ENCODE peak calls at places on chromosomes 13 and 19, in six cellular contexts. D is Karpas-422, J is right cardiac atrium, A is neuronal stem cell, O is GM23248, G is fibroblast of lung. B is an unnamed sample. For H3K4me1, the result is how much of the 10 kb centered on the place peaks cover.

GRCh38 chr19:18672606-18673337 is 10.7 kb upstream of the CRTC1 start:
- DNase-seq in A (no peak), D (no peak), J (no peak), O (peak), G (peak), B (peak)

GRCh38 chr19:56066152-56067023 is 54.7 kb downstream of the ZNF787 start:
- DNase-seq in G (peak), J (peak), A (peak), O (peak), D (peak), B (peak)

GRCh38 chr13:109500146-109500773 is 286.1 kb downstream of the IRS2 start:
- DNase-seq in J (no peak), D (no peak), O (no peak), A (peak), G (peak), B (no peak)

GRCh38 chr19:53909471-53910169 is 542 bp downstream of the CACNG7 start:
- DNase-seq in O (no peak), J (no peak), D (peak), A (peak), G (no peak), B (no peak)

GRCh38 chr19:10430505-10431253 is 10.3 kb downstream of the PDE4A start:
- DNase-seq in J (peak), O (peak), A (no peak), G (peak), D (no peak), B (peak)

GRCh38 chr13:23667750-23668149 is 97.5 kb downstream of the TNFRSF19 start:
- DNase-seq in O (no peak), A (no peak), D (peak), G (no peak), J (no peak), B (no peak)

GRCh38 chr19:15419413-15420025 is 731 bp upstream of the AKAP8L start:
- DNase-seq in D (peak), G (no peak), J (no peak), O (peak), A (no peak), B (peak)

GRCh38 chr19:18832331-18833140 is 777 bp downstream of the UPF1 start:
- DNase-seq in J (peak), A (peak), O (peak), D (peak), G (no peak), B (peak)

GRCh38 chr13:77093735-77094134 is 66.8 kb upstream of the FBXL3 start:
- DNase-seq in J (no peak), D (no peak), O (no peak), A (no peak), G (no peak), B (no peak)

GRCh38 chr19:2557093-2557440 is 81.1 kb downstream of the GADD45B start:
- DNase-seq in O (no peak), J (no peak), D (no peak), A (no peak), G (no peak), B (no peak)

GRCh38 chr13:75798353-75799245 is 162.5 kb downstream of the LMO7 start:
- DNase-seq in A (no peak), G (peak), O (peak), J (no peak), D (no peak), B (no peak)

GRCh38 chr19:9836021-9836420 is 903 bp downstream of the PIN1 start:
- DNase-seq in D (peak), J (no peak), G (peak), O (peak), A (no peak), B (peak)

GRCh38 chr19:2517881-2518601 is 42.1 kb downstream of the GADD45B start:
- DNase-seq in O (no peak), J (no peak), G (peak), D (no peak), A (no peak), B (no peak)

GRCh38 chr19:35509861-35510625 is 3.4 kb downstream of the DMKN start:
- DNase-seq in D (peak), A (peak), G (peak), O (peak), J (peak), B (peak)

GRCh38 chr13:68050746-68051145 is 820.6 kb upstream of the PCDH9 start:
- DNase-seq in D (no peak), G (peak), A (no peak), O (no peak), J (no peak), B (peak)

GRCh38 chr19:2524840-2525723 is 49.2 kb downstream of the GADD45B start:
- DNase-seq in O (peak), J (peak), A (no peak), G (peak), D (peak), B (peak)

GRCh38 chr13:111219306-111219705 is 101.1 kb upstream of the TEX29 start:
- DNase-seq in O (peak), D (no peak), A (no peak), G (peak), J (peak), B (peak)

GRCh38 chr13:58884810-58885209 is 1253.3 kb downstream of the PCDH17 start:
- DNase-seq in D (no peak), A (no peak), J (no peak), G (no peak), O (no peak), B (no peak)

GRCh38 chr13:60163525-60164471 is at the start of gene DIAPH3:
- DNase-seq in J (peak), O (peak), G (peak), A (peak), D (peak), B (peak)

GRCh38 chr13:80341098-80341701 is at the start of gene SPRY2:
- DNase-seq in O (peak), J (peak), A (peak), D (no peak), G (peak), B (peak)

GRCh38 chr13:27276188-27276587 is 5.6 kb downstream of the RASL11A start:
- DNase-seq in J (no peak), G (no peak), D (no peak), A (no peak), O (peak), B (peak)

GRCh38 chr19:18153555-18154134 is 682 bp downstream of the PIK3R2 start:
- DNase-seq in D (peak), J (peak), G (no peak), A (no peak), O (peak), B (peak)

GRCh38 chr19:18514800-18515682 is 6.8 kb downstream of the ELL start:
- DNase-seq in G (no peak), D (no peak), A (no peak), O (peak), J (peak), B (no peak)

GRCh38 chr13:30745917-30746686 is 10.8 kb downstream of the ALOX5AP start:
- DNase-seq in G (peak), O (no peak), J (no peak), D (no peak), A (no peak), B (no peak)

GRCh38 chr13:93535256-93535655 is 308.6 kb downstream of the GPC6 start:
- DNase-seq in G (peak), O (peak), A (no peak), D (no peak), J (no peak), B (peak)

GRCh38 chr13:113920606-113921306 is 53.1 kb downstream of the C13orf46 start:
- DNase-seq in J (no peak), A (no peak), G (no peak), O (no peak), D (no peak), B (no peak)

GRCh38 chr19:35717665-35718344 is at the start of gene KMT2B:
- DNase-seq in G (no peak), A (no peak), O (no peak), D (no peak), J (no peak), B (peak)

GRCh38 chr19:35140898-35141626 is 2.0 kb upstream of the FXYD7 start:
- DNase-seq in J (peak), D (peak), O (peak), G (peak), A (peak), B (peak)

GRCh38 chr19:1239796-1240737 is 1.5 kb upstream of the ATP5F1D start:
- DNase-seq in O (peak), G (peak), D (peak), A (peak), J (peak), B (peak)

GRCh38 chr19:1243768-1244692 is 2.5 kb downstream of the ATP5F1D start:
- DNase-seq in O (peak), A (no peak), J (peak), D (peak), G (peak), B (peak)

GRCh38 chr19:1239420-1239795 is 1.6 kb upstream of the CBARP start:
- DNase-seq in D (no peak), G (no peak), A (no peak), J (no peak), O (no peak), B (no peak)

GRCh38 chr19:1240925-1241324 is 626 bp upstream of the ATP5F1D start:
- DNase-seq in D (no peak), J (no peak), O (no peak), A (no peak), G (no peak), B (no peak)

GRCh38 chr19:1241417-1242095 is at the start of gene ATP5F1D:
- DNase-seq in A (peak), D (peak), G (peak), J (peak), O (peak), B (peak)
- H3K4me1 ChIP-seq in A (under half), D (half or more), G (under half), J (under half), O (under half), B (under half)

GRCh38 chr19:45643927-45644771 is 5.0 kb upstream of the EML2 start:
- DNase-seq in O (no peak), D (peak), A (no peak), J (no peak), G (no peak), B (no peak)
- H3K4me3 ChIP-seq in O (no peak), D (peak), A (peak), J (no peak), G (no peak), B (no peak)

DNA sequence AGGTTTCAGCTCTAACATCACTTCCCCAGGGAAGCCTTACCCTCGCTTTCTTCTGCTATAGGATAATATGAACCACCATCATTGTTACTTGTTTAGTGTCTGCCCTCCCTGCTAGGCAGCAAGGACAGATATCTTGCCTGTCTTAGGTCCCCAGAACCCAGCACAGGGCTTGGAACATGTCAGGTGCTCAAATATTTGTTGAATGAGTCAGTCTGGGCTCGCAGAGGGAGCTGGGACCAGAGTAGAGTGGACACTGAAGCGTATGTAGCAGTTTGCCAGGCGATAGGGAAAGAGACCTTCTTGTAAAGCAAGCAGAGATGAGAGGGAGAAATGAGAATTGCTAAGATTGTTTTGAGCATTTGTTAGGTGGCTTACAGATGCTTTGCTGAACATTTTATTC is 11.7 kb downstream of the BCKDHA start:
- DNase-seq in G (peak), J (no peak), A (no peak), D (no peak), O (peak), B (no peak)
- H3K4me1 ChIP-seq in G (under half), J (under half), A (under half), D (under half), O (under half), B (under half)

DNA sequence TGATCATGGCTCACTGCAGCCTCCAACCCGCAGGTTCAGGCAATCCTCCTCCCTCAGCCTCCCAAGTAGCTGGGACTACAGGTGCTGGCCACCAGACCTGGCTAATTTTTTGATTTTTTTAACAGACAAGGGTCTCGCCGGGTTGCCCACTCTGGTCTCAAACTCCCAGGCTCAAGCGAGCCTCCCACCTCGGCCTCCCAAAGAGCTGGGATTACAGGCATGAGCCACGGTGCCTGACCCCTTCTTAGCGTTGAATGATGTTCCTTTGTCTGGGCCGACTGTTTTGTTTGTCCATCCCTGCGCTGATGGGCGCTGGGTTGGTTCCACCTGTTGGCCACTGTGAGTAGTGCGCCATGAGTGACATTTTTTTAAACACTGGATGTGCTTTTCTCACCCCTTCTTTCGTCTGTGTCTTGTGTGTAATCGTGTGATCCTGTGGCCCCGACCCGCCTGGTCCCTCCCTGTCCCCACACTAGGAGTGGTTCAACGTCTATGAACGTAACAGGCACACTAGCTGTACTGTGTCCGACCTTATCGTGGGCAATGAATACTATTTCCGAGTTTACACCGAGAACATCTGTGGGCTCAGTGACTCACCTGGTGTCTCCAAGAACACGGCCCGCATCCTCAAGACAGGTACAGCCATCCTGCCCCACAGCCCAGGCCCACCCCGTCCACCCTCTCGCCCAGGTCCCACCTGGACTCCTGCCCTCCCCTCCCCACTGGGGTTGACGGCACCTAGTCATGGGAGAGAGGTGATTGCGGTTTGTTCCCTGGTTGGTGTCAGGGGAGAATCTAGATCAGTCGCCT is 15.0 kb upstream of the EMC10 start:
- DNase-seq in A (peak), J (no peak), D (peak), G (peak), O (peak), B (peak)
- H3K4me3 ChIP-seq in A (no peak), J (no peak), D (no peak), G (no peak), O (no peak), B (no peak)

DNA sequence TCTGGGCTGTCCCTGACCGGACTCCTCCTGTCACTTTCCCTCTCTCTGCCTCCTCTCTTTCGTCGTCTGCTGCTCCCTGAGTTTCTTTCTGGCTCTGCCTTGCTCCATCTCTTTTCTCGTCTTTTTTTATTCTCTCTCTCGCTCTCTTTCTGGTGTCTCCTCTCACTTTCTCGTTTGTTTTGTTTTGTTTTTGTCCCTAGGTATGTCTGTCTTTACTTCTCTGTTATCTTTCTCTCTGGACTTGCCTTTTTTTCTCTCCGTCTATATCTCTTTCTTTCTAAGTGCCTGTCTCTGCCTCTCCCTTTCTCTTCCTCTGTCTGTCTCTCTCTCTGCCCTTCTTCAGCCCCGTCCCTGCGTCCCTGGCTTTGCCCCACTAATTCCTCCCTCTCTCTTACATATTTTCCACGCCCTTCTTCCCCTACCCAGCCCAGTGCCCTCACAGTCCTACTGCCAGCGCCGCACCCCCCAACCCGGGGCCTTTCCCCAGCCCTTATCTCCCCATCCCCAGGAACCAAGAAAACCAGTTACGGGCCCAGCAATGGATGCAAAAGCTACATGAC is 48.1 kb upstream of the SHKBP1 start:
- DNase-seq in D (no peak), A (no peak), J (no peak), G (no peak), O (no peak), B (no peak)
- H3K4me1 ChIP-seq in D (under half), A (under half), J (under half), G (under half), O (under half), B (under half)

GRCh38 chr19:47470447-47471195 is 1.1 kb downstream of the SLC8A2 start:
- DNase-seq in O (no peak), J (no peak), A (no peak), D (no peak), G (no peak), B (no peak)

GRCh38 chr19:47471733-47472457 is at the start of gene SLC8A2:
- DNase-seq in G (peak), J (peak), A (peak), O (peak), D (peak), B (peak)

GRCh38 chr19:47469719-47470118 is 2.0 kb downstream of the SLC8A2 start:
- DNase-seq in O (no peak), G (no peak), J (no peak), D (no peak), A (no peak), B (no peak)

GRCh38 chr19:47473336-47473735 is 1.6 kb upstream of the SLC8A2 start:
- DNase-seq in O (no peak), D (no peak), G (no peak), J (no peak), A (no peak), B (no peak)

GRCh38 chr19:47471381-47471732 is 336 bp downstream of the SLC8A2 start:
- DNase-seq in D (no peak), A (no peak), J (no peak), O (no peak), G (no peak), B (no peak)
- H3K4me3 ChIP-seq in D (no peak), A (peak), J (no peak), O (no peak), G (no peak), B (no peak)

GRCh38 chr19:51719251-51719901 is 4.4 kb downstream of the HAS1 start:
- DNase-seq in D (no peak), J (no peak), O (no peak), G (no peak), A (no peak), B (no peak)
- H3K4me1 ChIP-seq in D (under half), J (under half), O (under half), G (under half), A (under half), B (under half)

DNA sequence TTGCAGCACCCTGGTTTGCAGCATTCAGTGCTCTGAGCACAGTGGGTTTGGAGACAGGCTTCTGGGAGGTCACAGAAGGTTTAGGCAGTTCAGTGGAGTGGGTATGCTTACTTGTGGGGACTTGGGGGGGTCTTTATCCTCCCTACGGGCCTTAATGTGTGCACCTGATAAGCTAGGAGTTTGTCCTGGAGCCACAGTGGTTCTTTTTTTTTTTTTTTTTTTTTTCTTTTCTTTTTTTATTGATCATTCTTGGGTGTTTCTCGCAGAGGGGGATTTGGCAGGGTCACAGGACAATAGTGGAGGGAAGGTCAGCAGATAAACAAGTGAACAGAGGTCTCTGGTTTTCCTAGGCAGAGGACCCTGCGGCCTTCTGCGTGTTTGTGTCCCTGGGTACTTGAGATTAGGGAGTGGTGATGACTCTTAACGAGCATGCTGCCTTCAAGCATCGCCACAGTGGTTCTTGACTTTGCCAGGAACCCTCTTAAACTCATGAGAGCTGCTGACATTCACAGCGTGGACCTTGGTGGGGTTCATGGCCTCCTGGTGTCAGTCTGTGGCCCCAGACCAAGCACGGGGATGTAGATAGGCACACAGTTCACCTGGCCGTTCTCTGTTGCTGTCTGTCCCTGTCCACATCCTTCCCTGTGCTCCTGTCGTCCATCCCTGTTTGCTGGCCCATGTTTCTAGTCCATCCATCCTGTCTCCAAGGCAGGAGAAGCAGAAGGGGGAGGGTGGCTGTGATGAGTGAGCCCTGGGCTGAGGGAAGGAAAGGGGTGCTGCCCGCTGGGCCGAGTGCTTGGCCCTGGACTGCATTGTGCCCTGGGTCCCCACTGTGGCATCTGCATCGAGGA is 2.7 kb downstream of the EGLN2 start:
- DNase-seq in D (no peak), O (peak), J (no peak), A (no peak), G (no peak), B (no peak)
- H3K4me3 ChIP-seq in D (peak), O (peak), J (peak), A (peak), G (peak), B (peak)